ENCODE peak calls at places on chromosomes 11 and 22, in ten cellular contexts. One of them, this sample, is unnamed.
A peak's percentile ranks its signal among the peaks of the same experiment; 100 is the strongest.

GRCh38 chr11:120564573-120565301 is 53.2 kb downstream of the GRIK4 start:
- DNase-seq in WTC11: peak; percentile 38
- DNase-seq in SK-N-SH: peak; percentile 68
- DNase-seq in transverse colon: no peak
- DNase-seq in H9: peak; percentile 47
- DNase-seq in pancreas: no peak
- DNase-seq in coronary artery: no peak
- DNase-seq in lower lobe of right lung: peak; percentile 52
- DNase-seq in IMR-90: peak; percentile 75
- DNase-seq in cardiac muscle cell: peak; percentile 57
- DNase-seq in this sample: no peak

GRCh38 chr11:131486100-131486499 is 115.7 kb downstream of the NTM start:
- DNase-seq in WTC11: no peak
- DNase-seq in SK-N-SH: no peak
- DNase-seq in transverse colon: no peak
- DNase-seq in H9: no peak
- DNase-seq in pancreas: no peak
- DNase-seq in coronary artery: no peak
- DNase-seq in lower lobe of right lung: no peak
- DNase-seq in IMR-90: no peak
- DNase-seq in cardiac muscle cell: no peak
- DNase-seq in this sample: no peak

GRCh38 chr11:5928269-5928668 is 13.8 kb upstream of the OR56A3 start:
- DNase-seq in WTC11: no peak
- DNase-seq in SK-N-SH: no peak
- DNase-seq in transverse colon: no peak
- DNase-seq in H9: no peak
- DNase-seq in pancreas: no peak
- DNase-seq in coronary artery: no peak
- DNase-seq in lower lobe of right lung: no peak
- DNase-seq in IMR-90: no peak
- DNase-seq in cardiac muscle cell: no peak
- DNase-seq in this sample: no peak

GRCh38 chr11:9231848-9232177 is 33.3 kb downstream of the DENND5A start:
- DNase-seq in WTC11: no peak
- DNase-seq in SK-N-SH: no peak
- DNase-seq in transverse colon: no peak
- DNase-seq in H9: no peak
- DNase-seq in pancreas: no peak
- DNase-seq in coronary artery: no peak
- DNase-seq in lower lobe of right lung: no peak
- DNase-seq in IMR-90: peak; percentile 72
- DNase-seq in cardiac muscle cell: no peak
- DNase-seq in this sample: no peak

GRCh38 chr11:2796508-2797180 is 88.9 kb downstream of the CDKN1C start:
- DNase-seq in WTC11: peak; percentile 9
- DNase-seq in SK-N-SH: no peak
- DNase-seq in transverse colon: peak; percentile 3
- DNase-seq in H9: peak; percentile 20
- DNase-seq in pancreas: peak; percentile 48
- DNase-seq in coronary artery: peak; percentile 68
- DNase-seq in lower lobe of right lung: peak; percentile 25
- DNase-seq in IMR-90: no peak
- DNase-seq in cardiac muscle cell: no peak
- DNase-seq in this sample: peak; percentile 63

GRCh38 chr11:35752115-35752514 is 89.5 kb downstream of the TRIM44 start:
- DNase-seq in WTC11: no peak
- DNase-seq in SK-N-SH: no peak
- DNase-seq in transverse colon: no peak
- DNase-seq in H9: no peak
- DNase-seq in pancreas: no peak
- DNase-seq in coronary artery: no peak
- DNase-seq in lower lobe of right lung: no peak
- DNase-seq in IMR-90: peak; percentile 18
- DNase-seq in cardiac muscle cell: no peak
- DNase-seq in this sample: no peak

GRCh38 chr11:68340003-68340767 is 27.8 kb downstream of the LRP5 start:
- DNase-seq in WTC11: no peak
- DNase-seq in SK-N-SH: no peak
- DNase-seq in transverse colon: no peak
- DNase-seq in H9: no peak
- DNase-seq in pancreas: no peak
- DNase-seq in coronary artery: no peak
- DNase-seq in lower lobe of right lung: no peak
- DNase-seq in IMR-90: no peak
- DNase-seq in cardiac muscle cell: no peak
- DNase-seq in this sample: no peak

GRCh38 chr11:128552783-128553661 is 34.3 kb downstream of the ETS1 start:
- DNase-seq in WTC11: no peak
- DNase-seq in SK-N-SH: no peak
- DNase-seq in transverse colon: peak; percentile 37
- DNase-seq in H9: no peak
- DNase-seq in pancreas: no peak
- DNase-seq in coronary artery: no peak
- DNase-seq in lower lobe of right lung: no peak
- DNase-seq in IMR-90: peak; percentile 87
- DNase-seq in cardiac muscle cell: no peak
- DNase-seq in this sample: no peak

GRCh38 chr22:38461414-38462081 is 6.3 kb upstream of the KDELR3 start:
- DNase-seq in WTC11: peak; percentile 94
- DNase-seq in SK-N-SH: peak; percentile 84
- DNase-seq in transverse colon: peak; percentile 79
- DNase-seq in H9: peak; percentile 96
- DNase-seq in pancreas: peak; percentile 90
- DNase-seq in coronary artery: no peak
- DNase-seq in lower lobe of right lung: peak; percentile 87
- DNase-seq in IMR-90: peak; percentile 81
- DNase-seq in cardiac muscle cell: peak; percentile 97
- DNase-seq in this sample: peak; percentile 88

GRCh38 chr11:48051217-48051848 is 71.0 kb downstream of the PTPRJ start:
- DNase-seq in WTC11: no peak
- DNase-seq in SK-N-SH: no peak
- DNase-seq in transverse colon: no peak
- DNase-seq in H9: no peak
- DNase-seq in pancreas: no peak
- DNase-seq in coronary artery: peak; percentile 11
- DNase-seq in lower lobe of right lung: no peak
- DNase-seq in IMR-90: peak; percentile 27
- DNase-seq in cardiac muscle cell: no peak
- DNase-seq in this sample: no peak

GRCh38 chr11:48050304-48050703 is 69.9 kb downstream of the PTPRJ start:
- DNase-seq in WTC11: no peak
- DNase-seq in SK-N-SH: no peak
- DNase-seq in transverse colon: no peak
- DNase-seq in H9: no peak
- DNase-seq in pancreas: no peak
- DNase-seq in coronary artery: no peak
- DNase-seq in lower lobe of right lung: no peak
- DNase-seq in IMR-90: no peak
- DNase-seq in cardiac muscle cell: no peak
- DNase-seq in this sample: no peak

GRCh38 chr11:48054994-48055291 is 74.6 kb downstream of the PTPRJ start:
- DNase-seq in WTC11: no peak
- DNase-seq in SK-N-SH: no peak
- DNase-seq in transverse colon: no peak
- DNase-seq in H9: no peak
- DNase-seq in pancreas: no peak
- DNase-seq in coronary artery: no peak
- DNase-seq in lower lobe of right lung: no peak
- DNase-seq in IMR-90: no peak
- DNase-seq in cardiac muscle cell: no peak
- DNase-seq in this sample: no peak

GRCh38 chr11:48055292-48056132 is 75.2 kb downstream of the PTPRJ start:
- DNase-seq in WTC11: no peak
- DNase-seq in SK-N-SH: no peak
- DNase-seq in transverse colon: peak; percentile 63
- DNase-seq in H9: no peak
- DNase-seq in pancreas: no peak
- DNase-seq in coronary artery: no peak
- DNase-seq in lower lobe of right lung: no peak
- DNase-seq in IMR-90: peak; percentile 47
- DNase-seq in cardiac muscle cell: no peak
- DNase-seq in this sample: no peak

DNA sequence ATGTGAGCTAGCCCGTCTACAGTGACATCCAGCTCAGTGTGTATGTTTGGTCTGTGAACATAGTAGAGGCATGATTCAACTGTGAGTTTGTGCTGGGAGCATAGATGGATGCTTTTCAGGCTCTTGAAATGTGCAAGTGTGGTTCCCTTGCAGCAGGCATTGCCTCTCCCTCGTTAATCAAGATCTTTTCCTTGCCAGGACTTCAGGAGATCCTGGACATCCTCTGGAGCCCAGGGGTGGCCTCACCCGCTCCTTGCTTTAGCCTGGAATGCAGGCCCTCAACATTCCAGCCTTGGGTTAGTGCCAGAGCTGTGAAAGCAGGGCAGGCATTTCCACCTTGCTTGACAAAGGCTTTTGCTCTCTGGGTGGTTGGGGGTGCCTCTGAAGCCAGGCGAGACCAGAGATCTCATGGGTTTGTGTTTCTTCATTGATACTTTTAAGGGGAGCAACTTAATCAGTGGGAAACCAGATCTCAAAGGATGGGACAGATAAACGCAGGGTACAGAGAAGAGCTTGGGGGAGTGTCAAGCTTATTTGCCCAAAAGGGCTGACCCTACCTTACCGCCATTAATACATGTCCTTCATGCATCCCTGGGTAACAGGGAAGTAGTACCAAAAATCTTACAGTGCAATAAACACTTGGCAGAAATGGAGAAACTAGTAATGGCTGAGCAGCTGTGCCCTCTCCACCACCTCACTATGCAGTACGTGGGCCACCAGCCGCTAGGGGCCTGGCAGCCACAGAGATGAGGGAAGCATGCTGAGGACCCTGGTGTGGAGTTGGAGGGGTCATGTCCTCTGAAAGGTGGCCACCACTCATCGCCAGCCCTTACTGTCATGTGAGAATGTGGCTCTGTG is 72.1 kb downstream of the PTPRJ start:
- DNase-seq in WTC11: peak; percentile 58
- DNase-seq in SK-N-SH: no peak
- DNase-seq in transverse colon: peak; percentile 25
- DNase-seq in H9: peak; percentile 65
- DNase-seq in pancreas: no peak
- DNase-seq in coronary artery: peak; percentile 46
- DNase-seq in lower lobe of right lung: peak; percentile 85
- DNase-seq in IMR-90: peak; percentile 85
- DNase-seq in cardiac muscle cell: peak; percentile 82
- DNase-seq in this sample: no peak
- TF ChIP-seq CTCF in WTC11: no peak
- TF ChIP-seq CTCF in SK-N-SH: no peak
- TF ChIP-seq CTCF in transverse colon: no peak
- TF ChIP-seq CTCF in H9: no peak
- TF ChIP-seq CTCF in pancreas: no peak
- TF ChIP-seq CTCF in coronary artery: no peak
- TF ChIP-seq CTCF in lower lobe of right lung: no peak
- TF ChIP-seq CTCF in IMR-90: no peak
- TF ChIP-seq CTCF in cardiac muscle cell: no peak
- TF ChIP-seq CTCF in this sample: no peak

GRCh38 chr11:18265949-18266348 is at the start of gene SAA1:
- DNase-seq in WTC11: no peak
- DNase-seq in SK-N-SH: no peak
- DNase-seq in transverse colon: no peak
- DNase-seq in H9: no peak
- DNase-seq in pancreas: no peak
- DNase-seq in coronary artery: no peak
- DNase-seq in lower lobe of right lung: no peak
- DNase-seq in IMR-90: no peak
- DNase-seq in cardiac muscle cell: no peak
- DNase-seq in this sample: no peak

GRCh38 chr11:18271206-18271605 is 5.1 kb downstream of the SAA1 start:
- DNase-seq in WTC11: no peak
- DNase-seq in SK-N-SH: no peak
- DNase-seq in transverse colon: no peak
- DNase-seq in H9: no peak
- DNase-seq in pancreas: no peak
- DNase-seq in coronary artery: no peak
- DNase-seq in lower lobe of right lung: no peak
- DNase-seq in IMR-90: no peak
- DNase-seq in cardiac muscle cell: no peak
- DNase-seq in this sample: no peak

GRCh38 chr11:18264677-18265542 is 1.2 kb upstream of the SAA1 start:
- DNase-seq in WTC11: no peak
- DNase-seq in SK-N-SH: no peak
- DNase-seq in transverse colon: no peak
- DNase-seq in H9: no peak
- DNase-seq in pancreas: no peak
- DNase-seq in coronary artery: no peak
- DNase-seq in lower lobe of right lung: no peak
- DNase-seq in IMR-90: no peak
- DNase-seq in cardiac muscle cell: no peak
- DNase-seq in this sample: no peak

DNA sequence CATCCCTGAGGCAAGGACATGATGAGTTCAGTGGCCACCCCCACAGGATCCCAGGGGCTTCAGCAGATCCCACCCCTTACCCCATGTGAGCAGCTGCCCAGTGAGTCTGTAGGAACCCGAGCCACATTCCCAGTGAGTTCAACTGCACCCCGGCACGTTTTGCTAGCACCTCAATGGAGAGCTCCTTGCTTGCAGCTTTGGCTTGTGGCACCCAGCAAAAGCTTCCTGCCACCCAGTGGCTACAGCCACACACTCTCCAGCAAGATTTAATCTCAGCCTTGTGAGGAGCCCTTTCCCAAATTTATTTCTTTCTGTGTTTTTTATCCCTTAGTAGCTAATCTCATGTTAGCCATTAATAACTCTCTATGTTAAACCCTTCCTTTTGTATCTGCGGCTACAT is 4.0 kb downstream of the SAA1 start:
- DNase-seq in WTC11: no peak
- DNase-seq in SK-N-SH: no peak
- DNase-seq in transverse colon: no peak
- DNase-seq in H9: no peak
- DNase-seq in pancreas: no peak
- DNase-seq in coronary artery: no peak
- DNase-seq in lower lobe of right lung: no peak
- DNase-seq in IMR-90: no peak
- DNase-seq in cardiac muscle cell: no peak
- DNase-seq in this sample: no peak
- TF ChIP-seq CTCF in WTC11: no peak
- TF ChIP-seq CTCF in SK-N-SH: no peak
- TF ChIP-seq CTCF in transverse colon: no peak
- TF ChIP-seq CTCF in H9: peak; percentile 30
- TF ChIP-seq CTCF in pancreas: no peak
- TF ChIP-seq CTCF in coronary artery: no peak
- TF ChIP-seq CTCF in lower lobe of right lung: no peak
- TF ChIP-seq CTCF in IMR-90: no peak
- TF ChIP-seq CTCF in cardiac muscle cell: no peak
- TF ChIP-seq CTCF in this sample: no peak

GRCh38 chr11:108632041-108632440 is 32.8 kb upstream of the DDX10 start:
- DNase-seq in WTC11: no peak
- DNase-seq in SK-N-SH: peak; percentile 24
- DNase-seq in transverse colon: no peak
- DNase-seq in H9: no peak
- DNase-seq in pancreas: no peak
- DNase-seq in coronary artery: no peak
- DNase-seq in lower lobe of right lung: no peak
- DNase-seq in IMR-90: no peak
- DNase-seq in cardiac muscle cell: no peak
- DNase-seq in this sample: no peak
- TF ChIP-seq CTCF in WTC11: no peak
- TF ChIP-seq CTCF in SK-N-SH: no peak
- TF ChIP-seq CTCF in transverse colon: no peak
- TF ChIP-seq CTCF in H9: no peak
- TF ChIP-seq CTCF in pancreas: no peak
- TF ChIP-seq CTCF in coronary artery: no peak
- TF ChIP-seq CTCF in lower lobe of right lung: no peak
- TF ChIP-seq CTCF in IMR-90: no peak
- TF ChIP-seq CTCF in cardiac muscle cell: no peak
- TF ChIP-seq CTCF in this sample: no peak

GRCh38 chr11:70761094-70761905 is 363.0 kb downstream of the CTTN start:
- DNase-seq in WTC11: no peak
- DNase-seq in SK-N-SH: no peak
- DNase-seq in transverse colon: no peak
- DNase-seq in H9: no peak
- DNase-seq in pancreas: no peak
- DNase-seq in coronary artery: no peak
- DNase-seq in lower lobe of right lung: no peak
- DNase-seq in IMR-90: no peak
- DNase-seq in cardiac muscle cell: no peak
- DNase-seq in this sample: no peak
- TF ChIP-seq CTCF in WTC11: no peak
- TF ChIP-seq CTCF in SK-N-SH: no peak
- TF ChIP-seq CTCF in transverse colon: no peak
- TF ChIP-seq CTCF in H9: peak; percentile 44
- TF ChIP-seq CTCF in pancreas: no peak
- TF ChIP-seq CTCF in coronary artery: no peak
- TF ChIP-seq CTCF in lower lobe of right lung: no peak
- TF ChIP-seq CTCF in IMR-90: no peak
- TF ChIP-seq CTCF in cardiac muscle cell: no peak
- TF ChIP-seq CTCF in this sample: no peak

This sample was measured in type B pancreatic cell.